ENCODE peak calls at places on chromosomes 6 and 20, in four cellular contexts. G is cardiac septum, B is GM04504, F is T-helper 1 cell. X is an unnamed sample.

GRCh38 chr20:22584922-22585785 is 782 bp upstream of the FOXA2 start:
- DNase-seq in F (no peak), B (no peak), G (no peak), X (no peak)

GRCh38 chr20:46222521-46223007 is 85.7 kb downstream of the CDH22 start:
- DNase-seq in F (no peak), G (peak), B (no peak), X (no peak)

GRCh38 chr6:2197177-2197671 is 48.2 kb downstream of the GMDS start:
- DNase-seq in B (peak), G (no peak), F (no peak), X (peak)

GRCh38 chr20:37955511-37955910 is 52.6 kb downstream of the VSTM2L start:
- DNase-seq in G (no peak), F (no peak), B (no peak), X (no peak)

GRCh38 chr20:17854307-17854903 is 114.2 kb downstream of the SNX5 start:
- DNase-seq in G (no peak), B (no peak), F (no peak), X (no peak)

GRCh38 chr6:139449611-139450000 is 75.2 kb upstream of the CITED2 start:
- DNase-seq in B (no peak), G (no peak), F (no peak), X (no peak)

GRCh38 chr20:60046436-60046835 is 88.2 kb downstream of the CDH26 start:
- DNase-seq in B (no peak), F (no peak), G (no peak), X (no peak)

GRCh38 chr6:169950558-169950957 is 199.1 kb downstream of the ERMARD start:
- DNase-seq in B (no peak), G (peak), F (peak), X (no peak)

GRCh38 chr6:84074988-84075781 is 41.6 kb downstream of the MRAP2 start:
- DNase-seq in B (no peak), G (no peak), F (no peak), X (no peak)

GRCh38 chr6:137291441-137291840 is 72.3 kb upstream of the IFNGR1 start:
- DNase-seq in B (no peak), G (peak), F (no peak), X (no peak)

GRCh38 chr6:151690768-151691562 is 116.5 kb upstream of the ESR1 start:
- DNase-seq in F (peak), G (no peak), B (no peak), X (no peak)

GRCh38 chr6:49333345-49334120 is 129.5 kb downstream of the MMUT start:
- DNase-seq in G (no peak), F (no peak), B (no peak), X (no peak)

GRCh38 chr20:50521709-50522674 is 11.8 kb downstream of the PTPN1 start:
- DNase-seq in F (no peak), B (no peak), G (no peak), X (no peak)

GRCh38 chr20:34604980-34605788 is 46.7 kb downstream of the MAP1LC3A start:
- DNase-seq in F (no peak), B (peak), G (no peak), X (peak)

GRCh38 chr6:48915591-48915990 is 547.5 kb downstream of the MMUT start:
- DNase-seq in B (no peak), F (no peak), G (no peak), X (no peak)

GRCh38 chr6:27280540-27281000 is 31.5 kb downstream of the POM121L2 start:
- DNase-seq in B (no peak), F (no peak), G (no peak), X (no peak)

GRCh38 chr20:33407796-33408195 is 6.5 kb upstream of the CDK5RAP1 start:
- DNase-seq in F (no peak), B (no peak), G (no peak), X (no peak)

GRCh38 chr6:125117818-125118217 is 35.8 kb upstream of the TPD52L1 start:
- DNase-seq in G (no peak), F (no peak), B (no peak), X (no peak)

GRCh38 chr20:52859156-52859887 is 112.8 kb upstream of the TSHZ2 start:
- DNase-seq in B (no peak), G (no peak), F (no peak), X (peak)

GRCh38 chr20:37152284-37152683 is 26.8 kb upstream of the RPN2 start:
- DNase-seq in F (no peak), B (no peak), G (no peak), X (no peak)

GRCh38 chr20:8449120-8449519 is 317.1 kb downstream of the PLCB1 start:
- DNase-seq in F (no peak), G (no peak), B (peak), X (no peak)

GRCh38 chr6:140462495-140463311 is 1088.3 kb upstream of the CITED2 start:
- DNase-seq in F (no peak), G (no peak), B (peak), X (no peak)

GRCh38 chr6:13027200-13027599 is 301.1 kb downstream of the TBC1D7 start:
- DNase-seq in B (no peak), G (no peak), F (no peak), X (no peak)

GRCh38 chr20:44540834-44541233 is 19.0 kb upstream of the SERINC3 start:
- DNase-seq in F (no peak), G (no peak), B (no peak), X (no peak)

GRCh38 chr6:166989427-166990034 is 9.7 kb upstream of the CEP43 start:
- DNase-seq in B (no peak), G (no peak), F (peak), X (peak)

GRCh38 chr6:89323461-89324098 is 8.5 kb upstream of the GABRR2 start:
- DNase-seq in G (no peak), B (no peak), F (no peak), X (no peak)

GRCh38 chr20:38272961-38273360 is 12.4 kb upstream of the KIAA1755 start:
- DNase-seq in G (no peak), F (no peak), B (no peak), X (no peak)

GRCh38 chr6:30682181-30683117 is 4.0 kb downstream of the PPP1R18 start:
- DNase-seq in G (peak), B (peak), F (peak), X (no peak)

GRCh38 chr20:56348306-56348695 is 10.5 kb upstream of the FAM210B start:
- DNase-seq in F (no peak), B (no peak), G (no peak), X (no peak)

GRCh38 chr6:8130399-8130798 is 28.1 kb upstream of the EEF1E1 start:
- DNase-seq in F (no peak), B (no peak), G (no peak), X (no peak)

GRCh38 chr20:53124075-53124532 is 151.9 kb downstream of the TSHZ2 start:
- DNase-seq in G (no peak), B (no peak), F (no peak), X (no peak)

GRCh38 chr6:34580707-34581560 is 24.8 kb upstream of the SPDEF start:
- DNase-seq in F (no peak), G (no peak), B (no peak), X (no peak)

GRCh38 chr20:32139947-32140346 is 30.4 kb downstream of the TM9SF4 start:
- DNase-seq in B (no peak), G (no peak), F (no peak), X (no peak)

GRCh38 chr6:31784270-31784925 is 7.3 kb upstream of the VWA7 start:
- DNase-seq in G (no peak), F (no peak), B (no peak), X (no peak)

GRCh38 chr6:56849876-56850275 is 105.0 kb upstream of the BEND6 start:
- DNase-seq in F (no peak), G (no peak), B (peak), X (no peak)

GRCh38 chr6:18742406-18742805 is 355.3 kb downstream of the RNF144B start:
- DNase-seq in G (no peak), B (peak), F (no peak), X (peak)

GRCh38 chr6:15132854-15133670 is 112.8 kb upstream of the JARID2 start:
- DNase-seq in G (no peak), B (peak), F (peak), X (no peak)

GRCh38 chr6:27238010-27238983 is 9.2 kb upstream of the PRSS16 start:
- DNase-seq in G (no peak), F (no peak), B (no peak), X (no peak)